ENCODE peak calls at places on chromosomes 6 and 20, in ten cellular contexts. T is neural crest cell; V is bronchial epithelial cell; A is EH; U is activated CD8-positive, alpha-beta memory T cell treated with anti-CD3 and anti-CD28 coated beads, Interleukin-2, amount 50 U/mL, for 4 hours; R is HEK293T; J is skeletal muscle cell; Z is T-helper 2 cell; S is AG04450; E is GM04504. W is an unnamed sample.

GRCh38 chr6:150894935-150895686 is 29.6 kb downstream of the MTHFD1L start:
- DNase-seq in T (no peak), V (peak; percentile 75), A (peak; percentile 57), U (no peak), R (no peak), J (no peak), Z (no peak), S (no peak), E (no peak), W (no peak)

GRCh38 chr6:131122516-131122915 is 12.8 kb upstream of the AKAP7 start:
- DNase-seq in T (no peak), V (no peak), A (no peak), U (no peak), R (no peak), J (no peak), Z (no peak), S (no peak), E (no peak), W (no peak)

GRCh38 chr6:101114703-101115102 is 233.6 kb upstream of the ASCC3 start:
- DNase-seq in T (peak; percentile 22), V (peak; percentile 49), A (peak; percentile 75), U (no peak), R (peak; percentile 49), J (no peak), Z (no peak), S (no peak), E (peak; percentile 24), W (peak; percentile 31)

GRCh38 chr6:138970159-138970558 is 17.9 kb downstream of the REPS1 start:
- DNase-seq in T (no peak), V (no peak), A (no peak), U (no peak), R (no peak), J (no peak), Z (no peak), S (no peak), E (no peak), W (no peak)

GRCh38 chr20:11083841-11084240 is 410.0 kb upstream of the JAG1 start:
- DNase-seq in T (no peak), V (peak; percentile 74), A (no peak), U (no peak), R (no peak), J (no peak), Z (no peak), S (no peak), E (no peak), W (no peak)

GRCh38 chr6:154509421-154510143 is 903 bp downstream of the CNKSR3 start:
- DNase-seq in T (peak; percentile 25), V (no peak), A (peak; percentile 51), U (no peak), R (peak; percentile 46), J (no peak), Z (no peak), S (no peak), E (no peak), W (peak; percentile 21)

GRCh38 chr20:13868331-13868730 is 83.5 kb downstream of the NDUFAF5 start:
- DNase-seq in T (no peak), V (peak; percentile 40), A (peak; percentile 95), U (no peak), R (no peak), J (peak; percentile 7), Z (no peak), S (no peak), E (peak; percentile 80), W (no peak)

GRCh38 chr6:108942556-108943492 is 94.6 kb downstream of the ARMC2 start:
- DNase-seq in T (no peak), V (no peak), A (no peak), U (peak; percentile 53), R (no peak), J (no peak), Z (peak; percentile 58), S (no peak), E (no peak), W (no peak)

GRCh38 chr6:43968110-43968965 is 158.9 kb downstream of the MRPL14 start:
- DNase-seq in T (no peak), V (no peak), A (no peak), U (no peak), R (no peak), J (no peak), Z (no peak), S (no peak), E (no peak), W (peak; percentile 36)

GRCh38 chr20:46558511-46558959 is 8.1 kb upstream of the OCSTAMP start:
- DNase-seq in T (no peak), V (peak; percentile 95), A (peak; percentile 79), U (no peak), R (no peak), J (peak; percentile 64), Z (no peak), S (peak; percentile 85), E (peak; percentile 46), W (no peak)

GRCh38 chr6:31383149-31383548 is 20.2 kb upstream of the MICA start:
- DNase-seq in T (no peak), V (peak; percentile 74), A (peak; percentile 48), U (no peak), R (no peak), J (no peak), Z (no peak), S (no peak), E (no peak), W (no peak)

GRCh38 chr6:110875548-110876169 is 1.1 kb downstream of the AMD1 start:
- DNase-seq in T (peak; percentile 46), V (no peak), A (peak; percentile 42), U (peak; percentile 72), R (peak; percentile 28), J (no peak), Z (peak; percentile 67), S (no peak), E (no peak), W (no peak)

GRCh38 chr6:7846971-7847818 is 63.4 kb downstream of the TXNDC5 start:
- DNase-seq in T (no peak), V (peak; percentile 17), A (peak; percentile 49), U (no peak), R (no peak), J (peak; percentile 43), Z (no peak), S (peak; percentile 18), E (peak; percentile 15), W (no peak)

W was measured in neuronal stem cell.